ENCODE peak calls at places on chromosomes 11 and 22, in ten cellular contexts. W, P, F, N, H, Y, T, C, R and G are unnamed samples.

GRCh38 chr11:12143461-12144258 is 33.3 kb downstream of the MICAL2 start:
- DNase-seq in W (no peak), P (no peak), F (peak), N (no peak), H (peak), Y (no peak), T (no peak), C (no peak), R (no peak), G (no peak)

GRCh38 chr11:66782726-66783125 is 53.7 kb upstream of the SPTBN2 start:
- DNase-seq in W (no peak), P (no peak), F (no peak), N (no peak), H (no peak), Y (no peak), T (no peak), C (no peak), R (no peak), G (no peak)

GRCh38 chr11:128456566-128457268 is 130.6 kb downstream of the ETS1 start:
- DNase-seq in W (no peak), P (no peak), F (no peak), N (no peak), H (no peak), Y (no peak), T (no peak), C (no peak), R (no peak), G (no peak)

GRCh38 chr22:23262474-23263332 is 82.4 kb downstream of the BCR start:
- DNase-seq in W (no peak), P (no peak), F (no peak), N (no peak), H (no peak), Y (no peak), T (no peak), C (no peak), R (no peak), G (no peak)

GRCh38 chr22:48489551-48490512 is 1337.8 kb downstream of the BRD1 start:
- DNase-seq in W (no peak), P (no peak), F (no peak), N (no peak), H (peak), Y (no peak), T (no peak), C (no peak), R (no peak), G (no peak)

GRCh38 chr11:104776501-104777170 is 121.6 kb downstream of the CASP12 start:
- DNase-seq in W (no peak), P (no peak), F (no peak), N (no peak), H (no peak), Y (no peak), T (no peak), C (no peak), R (no peak), G (no peak)

GRCh38 chr11:10666976-10667892 is 26.3 kb downstream of the IRAG1 start:
- DNase-seq in W (no peak), P (no peak), F (no peak), N (no peak), H (no peak), Y (no peak), T (no peak), C (peak), R (no peak), G (no peak)

GRCh38 chr11:27216268-27217149 is 146.5 kb downstream of the CCDC34 start:
- DNase-seq in W (peak), P (no peak), F (no peak), N (no peak), H (no peak), Y (peak), T (peak), C (no peak), R (no peak), G (no peak)

GRCh38 chr11:73348838-73349237 is 27.4 kb upstream of the RELT start:
- DNase-seq in W (no peak), P (no peak), F (no peak), N (no peak), H (no peak), Y (no peak), T (no peak), C (no peak), R (no peak), G (no peak)

GRCh38 chr11:4074266-4074665 is 20.3 kb upstream of the RRM1 start:
- DNase-seq in W (no peak), P (no peak), F (no peak), N (no peak), H (no peak), Y (no peak), T (no peak), C (no peak), R (no peak), G (no peak)

GRCh38 chr11:3129181-3129590 is 35.9 kb downstream of the OSBPL5 start:
- DNase-seq in W (peak), P (no peak), F (no peak), N (no peak), H (no peak), Y (peak), T (no peak), C (no peak), R (no peak), G (no peak)

GRCh38 chr11:88421530-88421929 is 84.0 kb upstream of the CTSC start:
- DNase-seq in W (no peak), P (no peak), F (no peak), N (no peak), H (no peak), Y (no peak), T (no peak), C (peak), R (no peak), G (no peak)

GRCh38 chr11:4680341-4680740 is 17.3 kb downstream of the OR51E2 start:
- DNase-seq in W (no peak), P (no peak), F (no peak), N (no peak), H (no peak), Y (no peak), T (no peak), C (no peak), R (no peak), G (no peak)

GRCh38 chr22:22767876-22768602 is 119.6 kb upstream of the IGLL5 start:
- DNase-seq in W (no peak), P (no peak), F (no peak), N (no peak), H (no peak), Y (no peak), T (no peak), C (no peak), R (no peak), G (no peak)

GRCh38 chr11:117226388-117227385 is 5.2 kb downstream of the PCSK7 start:
- DNase-seq in W (no peak), P (no peak), F (peak), N (peak), H (peak), Y (peak), T (no peak), C (peak), R (no peak), G (no peak)

GRCh38 chr22:50008151-50009040 is 4.2 kb downstream of the IL17REL start:
- DNase-seq in W (no peak), P (no peak), F (no peak), N (no peak), H (no peak), Y (no peak), T (no peak), C (no peak), R (no peak), G (no peak)

GRCh38 chr22:43479311-43479710 is 67.5 kb downstream of the MPPED1 start:
- DNase-seq in W (no peak), P (no peak), F (no peak), N (no peak), H (no peak), Y (no peak), T (no peak), C (no peak), R (no peak), G (no peak)

GRCh38 chr11:45025716-45026492 is 75.2 kb upstream of the TP53I11 start:
- DNase-seq in W (peak), P (peak), F (no peak), N (no peak), H (no peak), Y (peak), T (peak), C (no peak), R (no peak), G (no peak)

GRCh38 chr11:64853709-64854108 is 9.3 kb upstream of the CDC42BPG start:
- DNase-seq in W (no peak), P (no peak), F (no peak), N (no peak), H (no peak), Y (no peak), T (no peak), C (no peak), R (no peak), G (no peak)

GRCh38 chr11:131773626-131774025 is 403.2 kb downstream of the NTM start:
- DNase-seq in W (no peak), P (no peak), F (no peak), N (no peak), H (no peak), Y (no peak), T (no peak), C (no peak), R (no peak), G (no peak)

GRCh38 chr11:75347781-75348613 is 3.5 kb downstream of the ARRB1 start:
- DNase-seq in W (no peak), P (no peak), F (no peak), N (no peak), H (no peak), Y (no peak), T (no peak), C (peak), R (no peak), G (no peak)

GRCh38 chr11:74559110-74559933 is 33.1 kb upstream of the POLD3 start:
- DNase-seq in W (no peak), P (no peak), F (no peak), N (no peak), H (no peak), Y (no peak), T (no peak), C (no peak), R (no peak), G (no peak)

GRCh38 chr11:113505541-113506375 is 30.6 kb upstream of the DRD2 start:
- DNase-seq in W (no peak), P (peak), F (peak), N (peak), H (peak), Y (no peak), T (no peak), C (peak), R (no peak), G (no peak)

GRCh38 chr11:111814567-111814966 is 48.4 kb upstream of the PPP2R1B start:
- DNase-seq in W (no peak), P (no peak), F (no peak), N (no peak), H (no peak), Y (no peak), T (no peak), C (peak), R (no peak), G (no peak)

GRCh38 chr11:96235725-96236124 is 107.3 kb downstream of the MAML2 start:
- DNase-seq in W (no peak), P (no peak), F (no peak), N (no peak), H (no peak), Y (no peak), T (no peak), C (no peak), R (no peak), G (no peak)
- H3K4me3 ChIP-seq in W (no peak), P (no peak), F (no peak), N (no peak), H (no peak), Y (no peak), T (no peak), C (no peak), R (no peak), G (no peak)

GRCh38 chr11:71239581-71239980 is 12.8 kb downstream of the SHANK2 start:
- DNase-seq in W (no peak), P (no peak), F (no peak), N (no peak), H (peak), Y (no peak), T (no peak), C (no peak), R (no peak), G (no peak)

GRCh38 chr11:71240061-71240690 is 12.2 kb downstream of the SHANK2 start:
- DNase-seq in W (no peak), P (no peak), F (no peak), N (no peak), H (peak), Y (no peak), T (no peak), C (no peak), R (no peak), G (no peak)

GRCh38 chr11:71238941-71239340 is 13.4 kb downstream of the SHANK2 start:
- DNase-seq in W (no peak), P (no peak), F (no peak), N (no peak), H (peak), Y (no peak), T (no peak), C (no peak), R (no peak), G (no peak)

GRCh38 chr11:71241721-71242259 is 10.6 kb downstream of the SHANK2 start:
- DNase-seq in W (no peak), P (no peak), F (no peak), N (no peak), H (peak), Y (no peak), T (no peak), C (no peak), R (no peak), G (no peak)

GRCh38 chr11:71240865-71241691 is 11.3 kb downstream of the SHANK2 start:
- DNase-seq in W (no peak), P (peak), F (peak), N (no peak), H (peak), Y (peak), T (no peak), C (peak), R (no peak), G (no peak)
- H3K4me3 ChIP-seq in W (no peak), P (no peak), F (peak), N (no peak), H (no peak), Y (no peak), T (no peak), C (no peak), R (no peak), G (no peak)

GRCh38 chr11:59707371-59707770 is 6.3 kb downstream of the OR10V1 start:
- DNase-seq in W (no peak), P (no peak), F (peak), N (no peak), H (no peak), Y (no peak), T (no peak), C (no peak), R (no peak), G (no peak)
- H3K4me3 ChIP-seq in W (no peak), P (no peak), F (no peak), N (peak), H (no peak), Y (no peak), T (no peak), C (no peak), R (no peak), G (no peak)

GRCh38 chr11:99687320-99687719 is 666.6 kb downstream of the CNTN5 start:
- DNase-seq in W (no peak), P (no peak), F (no peak), N (no peak), H (no peak), Y (no peak), T (no peak), C (no peak), R (no peak), G (no peak)

GRCh38 chr11:99682646-99683045 is 661.9 kb downstream of the CNTN5 start:
- DNase-seq in W (no peak), P (no peak), F (no peak), N (no peak), H (no peak), Y (no peak), T (no peak), C (no peak), R (no peak), G (no peak)

GRCh38 chr11:99686838-99687237 is 666.1 kb downstream of the CNTN5 start:
- DNase-seq in W (no peak), P (no peak), F (no peak), N (no peak), H (no peak), Y (no peak), T (no peak), C (no peak), R (no peak), G (no peak)

GRCh38 chr11:99682171-99682570 is 661.4 kb downstream of the CNTN5 start:
- DNase-seq in W (no peak), P (no peak), F (no peak), N (no peak), H (no peak), Y (no peak), T (no peak), C (no peak), R (no peak), G (no peak)

DNA sequence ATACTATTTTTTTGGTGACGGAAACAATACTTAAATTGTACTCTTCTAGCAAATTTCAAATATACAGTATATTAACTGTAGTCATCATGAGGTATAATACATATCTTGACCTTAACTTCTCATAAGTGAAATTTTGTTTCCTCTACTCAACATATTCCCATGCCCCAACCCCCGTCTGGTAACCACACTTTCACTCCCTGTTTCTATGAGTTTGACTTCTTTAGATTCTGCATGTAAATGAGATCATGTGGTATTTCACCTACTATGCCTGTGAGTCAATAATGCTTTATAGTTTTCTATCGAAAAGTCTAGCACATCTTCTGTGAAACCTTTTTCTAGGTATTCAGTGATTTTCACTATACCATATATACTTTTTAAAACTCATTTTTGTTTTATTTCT is 663.2 kb downstream of the CNTN5 start:
- DNase-seq in W (no peak), P (no peak), F (no peak), N (no peak), H (no peak), Y (no peak), T (no peak), C (no peak), R (no peak), G (no peak)
- H3K4me3 ChIP-seq in W (no peak), P (no peak), F (no peak), N (no peak), H (no peak), Y (no peak), T (no peak), C (no peak), R (no peak), G (no peak)

DNA sequence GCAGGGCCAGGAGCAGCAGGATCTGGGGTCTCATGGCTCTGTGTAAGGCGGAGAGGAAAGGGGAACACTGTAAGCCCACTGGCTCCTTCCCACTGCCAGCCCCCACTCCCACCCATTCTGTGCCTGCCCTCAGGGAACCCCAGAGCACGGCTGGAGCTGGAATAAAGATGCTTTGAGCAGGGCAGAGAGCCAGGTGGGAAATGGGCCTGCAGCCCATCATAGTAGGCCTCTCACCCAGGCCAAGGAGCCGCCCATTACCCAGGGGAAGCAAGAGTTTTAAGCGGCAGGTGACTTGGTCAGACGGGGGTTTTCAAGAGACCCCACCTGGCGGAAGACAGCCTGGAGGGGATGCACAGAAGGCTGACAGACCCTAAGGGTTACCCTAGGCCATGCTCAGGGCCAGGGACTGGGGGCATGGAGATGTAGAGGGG is 4.6 kb downstream of the LRRC32 start:
- DNase-seq in W (no peak), P (no peak), F (no peak), N (no peak), H (no peak), Y (peak), T (no peak), C (no peak), R (no peak), G (no peak)
- H3K4me3 ChIP-seq in W (peak), P (no peak), F (no peak), N (no peak), H (no peak), Y (no peak), T (peak), C (no peak), R (no peak), G (no peak)

GRCh38 chr11:107928767-107929507 is 689 bp downstream of the RAB39A start:
- DNase-seq in W (no peak), P (peak), F (peak), N (no peak), H (no peak), Y (no peak), T (no peak), C (no peak), R (no peak), G (no peak)
- H3K4me3 ChIP-seq in W (peak), P (peak), F (peak), N (no peak), H (peak), Y (peak), T (peak), C (peak), R (peak), G (peak)

GRCh38 chr11:119686483-119686882 is 42.5 kb downstream of the NECTIN1 start:
- DNase-seq in W (no peak), P (no peak), F (no peak), N (no peak), H (no peak), Y (no peak), T (no peak), C (no peak), R (no peak), G (no peak)

GRCh38 chr11:119684361-119685072 is 44.5 kb downstream of the NECTIN1 start:
- DNase-seq in W (no peak), P (no peak), F (peak), N (no peak), H (no peak), Y (peak), T (no peak), C (no peak), R (no peak), G (no peak)

GRCh38 chr11:119681537-119681936 is 47.5 kb downstream of the NECTIN1 start:
- DNase-seq in W (no peak), P (no peak), F (no peak), N (no peak), H (no peak), Y (no peak), T (no peak), C (no peak), R (no peak), G (no peak)

GRCh38 chr11:119685073-119685746 is 43.8 kb downstream of the NECTIN1 start:
- DNase-seq in W (no peak), P (no peak), F (no peak), N (no peak), H (no peak), Y (no peak), T (no peak), C (no peak), R (no peak), G (no peak)

DNA sequence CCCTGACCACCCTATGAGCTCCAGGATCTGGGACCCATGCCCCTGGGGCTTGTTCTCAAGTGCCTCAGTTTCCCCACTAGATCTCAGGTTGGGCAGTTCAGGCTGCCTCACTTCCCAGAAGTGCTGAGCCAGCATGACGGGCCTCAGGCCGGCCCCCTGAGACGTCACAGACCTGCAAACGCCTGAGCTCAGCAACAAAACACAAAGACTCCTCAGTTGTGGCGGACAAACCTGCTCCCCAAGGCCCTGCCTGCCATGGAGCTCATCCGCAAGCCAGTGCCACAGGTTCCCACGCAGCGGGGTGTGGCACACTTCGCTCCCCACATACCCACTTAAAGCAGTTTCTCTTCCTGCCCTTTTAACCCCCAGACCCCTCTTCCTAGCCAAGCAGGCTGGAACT is 45.2 kb downstream of the NECTIN1 start:
- DNase-seq in W (no peak), P (no peak), F (no peak), N (no peak), H (no peak), Y (peak), T (no peak), C (no peak), R (no peak), G (no peak)
- H3K4me3 ChIP-seq in W (no peak), P (no peak), F (no peak), N (no peak), H (no peak), Y (no peak), T (no peak), C (no peak), R (no peak), G (peak)

DNA sequence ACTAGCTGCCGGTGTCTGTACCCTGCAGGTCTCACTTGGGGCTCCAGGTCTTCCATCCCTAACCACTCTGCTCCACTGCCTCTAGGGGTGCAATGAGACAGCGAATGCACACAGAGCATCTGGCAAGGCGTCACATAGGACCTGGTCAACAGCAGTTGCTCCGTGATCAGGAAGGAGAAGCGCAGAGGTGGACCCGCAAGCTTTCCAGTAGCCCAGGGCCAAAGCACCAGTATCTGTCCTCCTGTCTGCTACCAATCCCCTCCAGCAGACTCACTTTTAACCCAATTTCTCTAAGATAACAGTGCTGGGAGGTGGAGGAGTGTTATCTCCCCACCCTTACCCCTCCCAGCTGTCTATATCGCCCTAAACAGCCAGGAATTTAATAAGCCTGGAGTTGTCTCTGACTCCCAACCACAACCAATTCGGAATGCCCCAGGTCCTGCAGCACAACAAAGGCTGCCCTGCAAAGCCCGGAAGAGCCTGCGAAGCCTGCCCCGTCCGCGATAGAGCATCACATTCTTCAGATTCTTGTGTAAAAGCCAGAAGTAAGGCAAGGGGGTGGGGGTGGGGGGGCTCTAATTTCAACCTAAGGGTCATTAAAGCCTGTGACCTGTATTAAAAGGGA is 19.3 kb downstream of the MYH9 start:
- DNase-seq in W (no peak), P (no peak), F (peak), N (no peak), H (peak), Y (no peak), T (no peak), C (no peak), R (no peak), G (no peak)
- H3K4me3 ChIP-seq in W (peak), P (no peak), F (peak), N (peak), H (no peak), Y (no peak), T (peak), C (no peak), R (peak), G (no peak)